ENCODE peak calls at places on chromosome 18, in four cellular contexts. C, A, N and O are unnamed samples.

GRCh38 chr18:33579868-33580205 is 1.8 kb downstream of the ASXL3 start:
- DNase-seq in C (no peak), A (peak), N (no peak), O (no peak)

GRCh38 chr18:37550118-37550875 is 15.3 kb downstream of the CELF4 start:
- DNase-seq in C (no peak), A (no peak), N (no peak), O (no peak)

GRCh38 chr18:73409242-73409641 is 541.5 kb upstream of the NETO1 start:
- DNase-seq in C (peak), A (no peak), N (no peak), O (no peak)

GRCh38 chr18:66571845-66572244 is 32.0 kb downstream of the CDH19 start:
- DNase-seq in C (no peak), A (no peak), N (no peak), O (no peak)

GRCh38 chr18:55137602-55138001 is 178.3 kb upstream of the CCDC68 start:
- DNase-seq in C (peak), A (no peak), N (no peak), O (no peak)

GRCh38 chr18:12325726-12326245 is 17.7 kb downstream of the TUBB6 start:
- DNase-seq in C (no peak), A (no peak), N (no peak), O (no peak)

GRCh38 chr18:49728542-49728941 is 84.8 kb downstream of the ACAA2 start:
- DNase-seq in C (peak), A (peak), N (no peak), O (peak)

GRCh38 chr18:27057459-27058302 is 127.4 kb downstream of the CHST9 start:
- DNase-seq in C (no peak), A (no peak), N (no peak), O (no peak)

GRCh38 chr18:59783138-59783537 is 85.9 kb upstream of the CCBE1 start:
- DNase-seq in C (peak), A (peak), N (no peak), O (no peak)

GRCh38 chr18:55764382-55764781 is 176.4 kb upstream of the TCF4 start:
- DNase-seq in C (no peak), A (peak), N (no peak), O (no peak)

GRCh38 chr18:43846302-43846701 is 569.0 kb upstream of the SYT4 start:
- DNase-seq in C (no peak), A (no peak), N (no peak), O (no peak)

GRCh38 chr18:23377669-23378469 is 75.2 kb upstream of the RIOK3 start:
- DNase-seq in C (peak), A (peak), N (no peak), O (no peak)

GRCh38 chr18:9417081-9417841 is 58.1 kb upstream of the RALBP1 start:
- DNase-seq in C (peak), A (no peak), N (no peak), O (no peak)

GRCh38 chr18:22579271-22579670 is 161.6 kb upstream of the CTAGE1 start:
- DNase-seq in C (no peak), A (no peak), N (no peak), O (no peak)

GRCh38 chr18:25164211-25164836 is 187.6 kb downstream of the ZNF521 start:
- DNase-seq in C (no peak), A (no peak), N (no peak), O (no peak)

GRCh38 chr18:54679318-54680149 is 88.5 kb downstream of the DYNAP start:
- DNase-seq in C (peak), A (peak), N (peak), O (no peak)

DNA sequence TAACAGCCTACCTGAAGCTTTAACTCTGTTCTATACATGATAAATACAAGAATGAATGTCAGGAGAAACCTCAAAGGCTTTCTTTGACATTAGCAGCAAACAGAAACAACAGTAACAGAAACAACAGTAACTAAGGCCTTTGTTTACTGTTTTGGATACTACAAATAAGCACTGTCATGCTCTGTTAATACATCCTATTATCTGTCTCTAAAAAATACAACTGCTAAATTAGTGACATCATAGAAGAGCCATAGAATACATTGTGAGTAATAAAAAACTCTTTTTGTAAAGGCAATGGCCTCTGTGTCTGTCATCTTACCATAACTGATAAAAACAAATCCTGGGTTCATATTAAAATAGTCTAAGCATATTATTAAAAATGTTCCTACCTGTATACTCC is 3.9 kb upstream of the ZNF397 start:
- DNase-seq in C (no peak), A (no peak), N (no peak), O (no peak)
- H3K4me3 ChIP-seq in C (no peak), A (no peak), N (no peak), O (no peak)

GRCh38 chr18:31683106-31683505 is 1.3 kb downstream of the B4GALT6 start:
- DNase-seq in C (no peak), A (no peak), N (no peak), O (no peak)
- H3K4me3 ChIP-seq in C (no peak), A (no peak), N (no peak), O (no peak)

GRCh38 chr18:48326901-48327675 is 82.1 kb downstream of the ZBTB7C start:
- DNase-seq in C (peak), A (no peak), N (no peak), O (no peak)
- H3K4me3 ChIP-seq in C (no peak), A (no peak), N (no peak), O (no peak)

GRCh38 chr18:76488190-76488589 is 6.9 kb downstream of the ZNF516 start:
- DNase-seq in C (peak), A (no peak), N (no peak), O (no peak)
- H3K4me3 ChIP-seq in C (peak), A (no peak), N (no peak), O (no peak)

GRCh38 chr18:51448949-51449348 is 251.5 kb upstream of the MEX3C start:
- DNase-seq in C (no peak), A (no peak), N (no peak), O (no peak)
- H3K4me3 ChIP-seq in C (no peak), A (no peak), N (no peak), O (no peak)

GRCh38 chr18:75070625-75071483 is 138.1 kb downstream of the PTGR3 start:
- DNase-seq in C (peak), A (peak), N (peak), O (peak)
- H3K4me3 ChIP-seq in C (no peak), A (no peak), N (peak), O (no peak)

GRCh38 chr18:3510024-3510423 is 60.1 kb downstream of the TGIF1 start:
- DNase-seq in C (no peak), A (no peak), N (no peak), O (no peak)

GRCh38 chr18:3510896-3511295 is 60.9 kb downstream of the TGIF1 start:
- DNase-seq in C (no peak), A (no peak), N (no peak), O (no peak)

GRCh38 chr18:3504637-3505036 is 54.7 kb downstream of the TGIF1 start:
- DNase-seq in C (no peak), A (no peak), N (no peak), O (no peak)

GRCh38 chr18:3511980-3512379 is 62.0 kb downstream of the TGIF1 start:
- DNase-seq in C (peak), A (no peak), N (peak), O (no peak)

DNA sequence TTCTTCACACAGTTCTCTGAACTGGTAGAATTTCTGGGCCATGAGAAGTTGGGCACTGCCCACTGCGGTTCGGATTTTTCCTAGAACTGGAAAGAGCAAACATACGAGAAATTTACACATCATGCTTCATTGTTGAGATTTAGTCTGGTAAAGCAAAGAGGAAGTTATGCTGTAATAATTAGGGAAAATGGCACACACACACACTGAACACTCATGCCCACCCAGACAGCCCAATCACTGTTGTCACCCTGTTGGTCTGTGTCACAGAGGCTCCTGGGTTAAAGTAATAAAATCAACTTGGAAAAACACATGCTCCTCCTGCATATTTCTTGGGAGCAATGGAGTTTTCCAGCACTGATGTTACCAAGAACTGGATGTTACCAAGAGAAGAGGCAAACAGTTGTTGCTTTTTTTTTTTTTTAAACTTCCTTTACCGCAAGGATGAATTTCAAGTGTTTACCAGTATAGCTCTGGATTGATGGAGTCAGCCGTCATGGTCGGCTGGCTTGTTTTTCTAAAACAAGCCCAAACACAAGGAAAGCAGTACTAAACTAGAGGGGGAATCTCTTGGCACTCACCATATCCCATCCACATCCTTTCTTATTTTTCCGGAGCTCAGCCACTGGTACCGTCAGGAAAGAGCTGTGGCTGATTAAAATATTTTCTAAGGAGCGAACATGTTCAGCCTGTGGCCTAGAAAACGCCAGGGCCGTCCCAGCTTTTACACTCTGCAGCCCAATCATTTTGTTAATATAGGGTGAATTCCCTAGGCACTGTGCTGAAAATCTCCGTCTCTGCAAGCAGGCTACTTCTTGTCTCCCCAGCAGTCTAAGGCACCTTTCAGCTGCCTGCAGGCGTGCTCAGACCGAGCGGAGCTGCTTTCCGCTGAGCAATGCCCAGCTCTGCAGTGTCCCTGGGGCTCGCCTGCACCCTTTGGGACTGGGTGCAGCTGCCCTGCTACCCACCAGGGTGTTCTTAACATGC is 58.9 kb downstream of the TGIF1 start:
- DNase-seq in C (no peak), A (no peak), N (no peak), O (no peak)
- H3K4me3 ChIP-seq in C (no peak), A (no peak), N (no peak), O (no peak)

GRCh38 chr18:79457239-79457638 is 61.5 kb downstream of the NFATC1 start:
- DNase-seq in C (no peak), A (no peak), N (no peak), O (no peak)
- H3K4me3 ChIP-seq in C (no peak), A (no peak), N (no peak), O (no peak)

DNA sequence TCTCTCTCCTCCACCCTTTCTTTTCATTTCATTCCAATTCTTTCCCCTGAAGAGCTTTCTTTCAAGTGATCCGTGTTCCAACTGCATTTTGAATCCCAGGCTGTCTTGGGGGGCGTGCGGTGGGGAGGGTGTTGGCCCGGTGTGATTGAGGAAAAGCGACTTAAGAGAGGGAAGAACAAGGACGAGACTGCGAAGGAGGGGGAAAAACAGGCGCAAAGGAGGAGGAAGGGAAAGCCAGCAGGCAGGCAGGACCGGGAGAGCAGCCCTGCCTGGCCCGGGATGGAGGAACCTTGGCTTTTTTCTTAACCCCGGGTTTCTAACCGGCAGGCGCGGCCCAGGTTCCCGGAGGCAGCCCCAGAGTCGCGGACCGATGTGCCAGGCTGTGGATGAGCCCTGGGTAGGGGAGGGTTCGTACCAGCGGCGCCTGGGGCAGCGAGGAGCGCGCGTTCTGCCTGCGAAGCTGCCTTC is 1.3 kb downstream of the ADCYAP1 start:
- DNase-seq in C (no peak), A (peak), N (no peak), O (no peak)
- H3K4me3 ChIP-seq in C (no peak), A (no peak), N (no peak), O (no peak)